ENCODE peak calls at places on chromosomes 3 and 15, in ten cellular contexts. X, S, P, Q, U, N, B, R, O and D are unnamed samples.

GRCh38 chr3:109687626-109688025 is 350.3 kb upstream of the DPPA4 start:
- DNase-seq in R (no peak), X (no peak), P (peak), Q (no peak), N (no peak), B (no peak), S (no peak), U (no peak), O (peak), D (no peak)

GRCh38 chr15:61069369-61070075 is 159.6 kb downstream of the RORA start:
- DNase-seq in R (peak), U (no peak), Q (no peak), P (no peak), S (no peak), X (no peak), O (no peak), B (no peak), N (no peak), D (no peak)

GRCh38 chr15:101176625-101177024 is 75.2 kb downstream of the CHSY1 start:
- DNase-seq in X (no peak), N (peak), Q (no peak), S (no peak), R (peak), U (no peak), O (peak), P (peak), B (no peak), D (no peak)

GRCh38 chr15:98727115-98728040 is 79.0 kb downstream of the IGF1R start:
- DNase-seq in S (peak), Q (peak), O (peak), U (peak), N (peak), X (peak), B (no peak), P (peak), R (peak), D (no peak)

GRCh38 chr3:192194081-192194480 is 533.3 kb downstream of the FGF12 start:
- DNase-seq in P (no peak), B (no peak), Q (no peak), X (no peak), U (no peak), O (no peak), S (no peak), N (no peak), R (no peak), D (no peak)

GRCh38 chr15:92681141-92681622 is 25.6 kb upstream of the FAM174B start:
- DNase-seq in U (no peak), X (no peak), B (no peak), N (peak), Q (no peak), O (peak), P (peak), S (no peak), R (peak), D (no peak)

GRCh38 chr15:81491414-81492101 is 117.5 kb upstream of the TMC3 start:
- DNase-seq in Q (no peak), X (no peak), N (no peak), B (no peak), S (no peak), P (no peak), U (no peak), R (peak), O (peak), D (no peak)

GRCh38 chr3:13016083-13016725 is 57.0 kb downstream of the IQSEC1 start:
- DNase-seq in B (no peak), Q (peak), U (peak), O (no peak), P (no peak), N (peak), X (peak), S (peak), R (no peak), D (no peak)

GRCh38 chr3:13550257-13550693 is 1.4 kb downstream of the FBLN2 start:
- DNase-seq in P (no peak), Q (no peak), O (no peak), S (no peak), U (no peak), R (no peak), B (no peak), X (no peak), N (no peak), D (no peak)

GRCh38 chr3:73637042-73637441 is 12.3 kb upstream of the PDZRN3 start:
- DNase-seq in P (no peak), R (peak), B (no peak), X (no peak), U (no peak), O (peak), Q (no peak), S (no peak), N (no peak), D (no peak)

GRCh38 chr3:67400476-67400875 is 253.9 kb downstream of the SUCLG2 start:
- DNase-seq in B (no peak), O (no peak), P (peak), X (no peak), Q (no peak), N (no peak), S (no peak), U (no peak), R (no peak), D (no peak)

GRCh38 chr3:46208167-46208704 is at the start of gene CCR1:
- DNase-seq in P (peak), N (peak), X (peak), O (peak), S (peak), B (no peak), Q (peak), U (no peak), R (peak), D (peak)

GRCh38 chr15:44662478-44663409 is 718 bp downstream of the SPG11 start:
- DNase-seq in Q (peak), N (peak), P (no peak), B (peak), R (peak), O (peak), X (peak), S (peak), U (peak), D (no peak)

GRCh38 chr3:78737988-78738387 is 1029.8 kb downstream of the ROBO1 start:
- DNase-seq in B (no peak), N (peak), R (peak), X (no peak), P (no peak), S (peak), Q (no peak), U (no peak), O (peak), D (no peak)

GRCh38 chr15:37125143-37125542 is 24.8 kb upstream of the MEIS2 start:
- DNase-seq in O (no peak), S (no peak), R (peak), U (no peak), N (peak), Q (no peak), X (no peak), P (no peak), B (no peak), D (no peak)

GRCh38 chr3:46889381-46890110 is 12.0 kb downstream of the PTH1R start:
- DNase-seq in X (no peak), Q (peak), B (no peak), R (no peak), O (no peak), U (no peak), P (no peak), N (no peak), S (peak), D (no peak)

GRCh38 chr3:115624029-115624645 is 827 bp downstream of the GAP43 start:
- DNase-seq in O (no peak), N (no peak), U (no peak), B (no peak), Q (no peak), X (no peak), P (peak), S (no peak), R (peak), D (no peak)

GRCh38 chr15:70058642-70059360 is 38.9 kb downstream of the TLE3 start:
- DNase-seq in S (peak), R (no peak), B (no peak), N (no peak), U (no peak), O (no peak), Q (no peak), P (no peak), X (peak), D (no peak)

GRCh38 chr3:114567774-114568173 is 273.9 kb downstream of the TIGIT start:
- DNase-seq in P (peak), O (no peak), X (no peak), Q (no peak), B (no peak), R (no peak), S (no peak), N (no peak), U (no peak), D (no peak)

DNA sequence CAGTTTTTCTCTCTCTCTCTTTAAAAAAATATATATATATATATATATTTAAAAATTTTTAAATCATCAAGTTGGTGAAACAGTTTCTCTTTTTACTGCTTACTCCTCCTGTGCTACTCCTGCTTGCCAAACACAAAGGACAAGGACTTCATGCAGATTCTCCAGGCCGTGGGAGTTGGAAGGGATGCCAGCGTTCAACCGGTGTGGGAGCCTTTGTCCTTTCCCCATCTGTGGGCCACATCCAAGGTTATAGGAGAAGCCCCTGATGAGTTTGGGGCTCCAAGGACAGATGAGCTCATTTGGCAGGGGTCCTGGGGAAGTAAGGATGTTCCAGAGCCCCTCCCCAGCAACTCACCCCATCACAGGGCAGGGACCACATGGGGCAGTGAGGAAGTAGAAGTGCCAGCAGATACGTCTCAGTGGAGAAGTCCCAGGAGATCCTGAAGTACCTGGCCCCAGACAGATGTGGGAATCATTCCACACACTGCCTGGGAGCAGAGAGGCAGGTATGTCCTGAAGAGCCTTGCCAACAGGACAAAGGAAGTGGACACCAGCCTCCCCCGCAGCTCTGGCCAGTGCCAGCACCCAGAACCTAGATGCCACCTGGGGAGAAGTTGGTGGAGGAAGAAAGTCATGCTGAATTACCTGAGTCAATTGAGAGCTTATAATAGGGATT is 36.6 kb downstream of the CCK start:
- DNase-seq in S (no peak), R (no peak), N (no peak), U (no peak), P (no peak), Q (no peak), B (no peak), X (no peak), O (no peak), D (no peak)
- H3K4me3 ChIP-seq in S (no peak), R (no peak), N (no peak), U (no peak), P (no peak), Q (no peak), B (no peak), X (no peak), O (no peak), D (no peak)

GRCh38 chr3:15982667-15983145 is 184.9 kb upstream of the ANKRD28 start:
- DNase-seq in B (no peak), X (no peak), S (peak), R (peak), Q (peak), U (no peak), N (peak), P (no peak), O (peak), D (no peak)
- H3K4me3 ChIP-seq in B (no peak), X (no peak), S (peak), R (peak), Q (peak), U (no peak), N (peak), P (no peak), O (no peak), D (no peak)

GRCh38 chr15:88623632-88624031 is 2.5 kb downstream of the AEN start:
- DNase-seq in B (no peak), Q (no peak), O (no peak), S (no peak), N (no peak), R (no peak), U (no peak), X (no peak), P (no peak), D (no peak)

GRCh38 chr15:88620995-88621772 is at the start of gene AEN:
- DNase-seq in B (peak), N (peak), X (peak), S (peak), Q (peak), R (peak), U (peak), O (peak), P (peak), D (peak)

GRCh38 chr15:88623061-88623460 is 1.9 kb downstream of the AEN start:
- DNase-seq in Q (no peak), B (no peak), P (peak), R (peak), O (peak), S (no peak), N (peak), U (no peak), X (no peak), D (no peak)

GRCh38 chr15:88621789-88622604 is 857 bp downstream of the AEN start:
- DNase-seq in P (no peak), O (peak), X (no peak), Q (no peak), U (no peak), B (no peak), N (peak), S (no peak), R (peak), D (no peak)

GRCh38 chr15:88622605-88622975 is 1.4 kb downstream of the AEN start:
- DNase-seq in X (no peak), S (no peak), B (no peak), O (no peak), U (no peak), P (no peak), Q (no peak), N (no peak), R (no peak), D (no peak)
- H3K4me3 ChIP-seq in X (peak), S (peak), B (peak), O (peak), U (no peak), P (peak), Q (peak), N (peak), R (peak), D (peak)

GRCh38 chr15:74403590-74403919 is 30.2 kb downstream of the SEMA7A start:
- DNase-seq in X (no peak), B (no peak), O (no peak), R (no peak), P (no peak), Q (no peak), S (no peak), N (no peak), U (no peak), D (no peak)

GRCh38 chr15:74400915-74401757 is 32.6 kb downstream of the SEMA7A start:
- DNase-seq in O (peak), P (no peak), B (no peak), U (no peak), N (no peak), R (peak), S (no peak), Q (no peak), X (no peak), D (no peak)

GRCh38 chr15:74403981-74404563 is 29.7 kb downstream of the SEMA7A start:
- DNase-seq in P (no peak), U (no peak), Q (no peak), O (no peak), S (no peak), N (no peak), R (no peak), X (no peak), B (no peak), D (no peak)

GRCh38 chr15:74402337-74402839 is 31.4 kb downstream of the SEMA7A start:
- DNase-seq in U (no peak), O (no peak), S (no peak), X (no peak), B (no peak), N (no peak), R (no peak), P (no peak), Q (no peak), D (no peak)

DNA sequence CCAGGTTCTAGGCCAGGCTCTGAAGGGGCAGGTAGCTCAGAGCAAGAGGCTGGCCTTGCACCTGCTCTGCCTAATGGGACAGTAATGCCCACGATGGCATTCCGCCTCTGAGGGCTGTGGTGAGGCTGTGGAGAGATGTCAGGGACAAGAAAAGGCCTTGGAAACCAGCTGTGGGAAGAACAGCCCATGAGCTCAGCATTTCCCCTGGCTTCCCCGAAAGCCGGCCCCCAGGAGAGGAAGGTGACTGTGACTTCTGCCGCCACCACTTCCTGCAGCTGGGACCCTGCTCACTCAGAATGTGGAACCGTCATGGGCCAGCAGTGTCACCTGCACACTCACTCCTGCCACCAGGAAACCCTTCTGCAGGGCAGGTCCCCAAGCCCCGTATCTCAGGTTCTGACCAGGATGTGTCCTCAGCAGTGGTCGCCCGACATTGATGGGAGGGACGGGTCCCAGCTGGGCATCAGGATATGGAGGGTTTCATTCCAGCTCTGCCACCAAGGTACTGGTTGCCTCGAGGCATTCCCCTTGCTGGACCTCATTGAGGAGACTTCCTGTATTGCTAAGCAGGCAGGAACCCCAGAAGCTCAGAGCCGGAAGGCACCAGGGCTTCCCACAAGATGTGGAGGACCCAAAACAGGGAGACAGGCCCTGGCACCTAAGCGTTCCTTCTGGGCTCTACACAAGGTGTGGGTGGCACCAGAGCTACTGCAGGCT is 30.7 kb downstream of the SEMA7A start:
- DNase-seq in U (no peak), S (no peak), Q (no peak), X (peak), B (no peak), O (no peak), N (no peak), R (no peak), P (no peak), D (no peak)
- H3K4me3 ChIP-seq in U (no peak), S (no peak), Q (no peak), X (no peak), B (no peak), O (no peak), N (no peak), R (no peak), P (no peak), D (no peak)

GRCh38 chr15:67863442-67863987 is 23.7 kb upstream of the RNU6-1 start:
- DNase-seq in O (peak), R (peak), X (peak), Q (peak), P (peak), U (peak), S (peak), N (peak), B (peak), D (no peak)

GRCh38 chr15:67865331-67865730 is 25.5 kb upstream of the RNU6-1 start:
- DNase-seq in N (no peak), X (no peak), Q (no peak), S (no peak), P (no peak), O (peak), U (no peak), R (no peak), B (no peak), D (no peak)

GRCh38 chr15:67861983-67862382 is 22.1 kb upstream of the RNU6-1 start:
- DNase-seq in X (no peak), U (no peak), O (no peak), B (no peak), N (no peak), Q (no peak), R (no peak), S (no peak), P (no peak), D (no peak)

GRCh38 chr15:67865766-67866165 is 25.9 kb upstream of the RNU6-1 start:
- DNase-seq in S (no peak), P (peak), X (no peak), B (no peak), Q (no peak), O (no peak), R (no peak), N (no peak), U (no peak), D (no peak)

GRCh38 chr15:67862771-67863441 is 23.1 kb upstream of the RNU6-1 start:
- DNase-seq in R (no peak), X (no peak), O (no peak), P (no peak), U (no peak), Q (no peak), B (no peak), N (no peak), S (no peak), D (no peak)
- H3K4me3 ChIP-seq in R (no peak), X (peak), O (peak), P (no peak), U (no peak), Q (peak), B (no peak), N (peak), S (peak), D (no peak)

DNA sequence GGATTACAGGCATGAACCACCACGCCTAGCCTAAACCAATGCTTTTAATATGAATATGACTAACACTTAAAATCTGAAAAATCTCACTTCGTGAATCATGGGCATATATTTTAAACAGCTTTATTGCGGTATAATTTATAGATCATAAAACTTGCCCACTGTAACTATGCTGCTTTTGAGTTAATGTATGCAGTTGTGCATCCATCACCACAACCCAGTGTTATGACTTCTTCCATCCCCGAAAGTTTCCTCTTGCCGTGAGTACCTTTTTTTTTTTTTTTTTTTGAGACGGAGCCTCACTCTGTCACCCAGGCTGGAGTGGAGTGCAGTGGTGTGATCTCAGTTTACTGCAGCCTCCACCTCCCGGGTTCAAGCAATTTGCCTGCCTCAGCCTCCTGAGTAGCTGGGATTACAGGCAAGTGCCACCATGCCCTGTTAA is 7.1 kb downstream of the KAT2B start:
- DNase-seq in Q (no peak), N (no peak), P (no peak), S (no peak), B (no peak), U (no peak), O (no peak), R (no peak), X (no peak), D (no peak)
- H3K4me3 ChIP-seq in Q (no peak), N (no peak), P (no peak), S (no peak), B (no peak), U (no peak), O (no peak), R (no peak), X (no peak), D (no peak)

GRCh38 chr3:138148503-138148902 is 16.3 kb upstream of the A4GNT start:
- DNase-seq in O (no peak), N (no peak), U (no peak), R (peak), P (no peak), X (no peak), Q (no peak), B (no peak), S (no peak), D (no peak)
- H3K4me3 ChIP-seq in O (no peak), N (no peak), U (no peak), R (no peak), P (no peak), X (no peak), Q (no peak), B (no peak), S (no peak), D (no peak)

DNA sequence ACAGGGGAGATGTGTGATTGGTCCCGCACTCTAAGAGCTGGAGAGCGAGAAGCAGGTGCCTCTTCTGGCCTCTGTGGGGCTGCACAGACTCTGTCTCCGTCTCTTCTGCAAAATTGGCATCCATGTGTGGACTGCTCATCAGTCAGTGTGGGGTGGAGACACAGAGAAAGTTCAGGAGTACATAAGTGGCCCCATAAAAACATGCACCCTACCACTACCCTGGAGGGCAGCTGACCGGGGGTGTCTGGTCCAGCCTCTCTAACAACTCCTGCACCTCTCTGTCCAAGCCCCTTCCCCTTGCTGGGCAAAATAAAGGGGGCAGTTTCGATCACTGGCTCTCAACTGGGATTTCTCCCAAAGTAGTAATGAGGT is 76.6 kb downstream of the TAMM41 start:
- DNase-seq in N (no peak), Q (no peak), B (no peak), X (no peak), S (no peak), R (peak), P (no peak), O (no peak), U (no peak), D (no peak)
- H3K4me3 ChIP-seq in N (peak), Q (peak), B (peak), X (peak), S (no peak), R (no peak), P (no peak), O (no peak), U (no peak), D (no peak)

GRCh38 chr3:134364061-134364935 is 9.9 kb downstream of the AMOTL2 start:
- DNase-seq in N (peak), R (peak), O (peak), U (peak), X (peak), B (no peak), S (peak), P (peak), Q (peak), D (peak)
- H3K4me3 ChIP-seq in N (peak), R (no peak), O (no peak), U (no peak), X (peak), B (peak), S (peak), P (no peak), Q (peak), D (no peak)